ENCODE peak calls at places on chromosomes 3 and 15, in ten cellular contexts. L, R, P, C, G, N, V, F, O and D are unnamed samples.

GRCh38 chr3:197376020-197376419 is 77.6 kb upstream of the DLG1 start:
- DNase-seq in L (no peak), R (no peak), P (no peak), C (no peak), G (no peak), N (no peak), V (no peak), F (no peak), O (peak), D (no peak)

GRCh38 chr3:50139308-50139707 is 15.8 kb upstream of the SEMA3F start:
- DNase-seq in L (no peak), R (no peak), P (no peak), C (no peak), G (no peak), N (no peak), V (no peak), F (no peak), O (no peak), D (no peak)

GRCh38 chr15:67915374-67916050 is 75.7 kb upstream of the RNU6-1 start:
- DNase-seq in L (no peak), R (no peak), P (no peak), C (no peak), G (no peak), N (peak), V (no peak), F (peak), O (no peak), D (no peak)

GRCh38 chr3:49500408-49501257 is 30.6 kb downstream of the DAG1 start:
- DNase-seq in L (no peak), R (no peak), P (no peak), C (no peak), G (no peak), N (peak), V (no peak), F (no peak), O (peak), D (peak)

GRCh38 chr3:140470962-140471361 is 206.9 kb upstream of the TRIM42 start:
- DNase-seq in L (no peak), R (no peak), P (no peak), C (no peak), G (no peak), N (no peak), V (no peak), F (no peak), O (peak), D (no peak)

GRCh38 chr3:18812316-18812715 is 336.0 kb upstream of the KCNH8 start:
- DNase-seq in L (no peak), R (no peak), P (no peak), C (no peak), G (no peak), N (peak), V (no peak), F (no peak), O (peak), D (no peak)

GRCh38 chr3:131174752-131175151 is 148.1 kb downstream of the NEK11 start:
- DNase-seq in L (no peak), R (no peak), P (no peak), C (no peak), G (no peak), N (peak), V (no peak), F (no peak), O (peak), D (no peak)

GRCh38 chr3:124701687-124702086 is 28.6 kb upstream of the UMPS start:
- DNase-seq in L (no peak), R (no peak), P (no peak), C (no peak), G (no peak), N (peak), V (no peak), F (no peak), O (peak), D (no peak)